ENCODE peak calls at places on chromosomes 4 and X, in six cellular contexts. D, L, C, K, Z and O are unnamed samples.

GRCh38 chrX:127207326-127207725 is 387.8 kb downstream of the PRR32 start:
- DNase-seq in Z (no peak), L (no peak), D (no peak), K (no peak), C (no peak), O (no peak)

GRCh38 chr4:14264437-14264836 is 636.9 kb upstream of the BOD1L1 start:
- DNase-seq in Z (peak), C (no peak), L (no peak), D (no peak), K (no peak), O (no peak)

GRCh38 chr4:87118826-87119225 is 101.6 kb downstream of the KLHL8 start:
- DNase-seq in C (no peak), K (no peak), Z (no peak), L (no peak), D (peak), O (no peak)

GRCh38 chr4:15847746-15848145 is 69.6 kb downstream of the CD38 start:
- DNase-seq in K (no peak), L (no peak), C (no peak), D (no peak), Z (no peak), O (no peak)

GRCh38 chrX:37686348-37686736 is 751 bp downstream of the XK start:
- DNase-seq in Z (no peak), C (no peak), K (no peak), L (no peak), D (no peak), O (no peak)

GRCh38 chrX:8913665-8914409 is 112.7 kb upstream of the FAM9A start:
- DNase-seq in L (no peak), C (no peak), D (peak), K (no peak), Z (no peak), O (no peak)

GRCh38 chr4:46389301-46389761 is 597 bp downstream of the GABRA2 start:
- DNase-seq in K (no peak), D (peak), C (no peak), L (peak), Z (no peak), O (no peak)

GRCh38 chrX:73765776-73766465 is 202.9 kb downstream of the CHIC1 start:
- DNase-seq in D (no peak), Z (no peak), K (no peak), C (no peak), L (peak), O (no peak)

GRCh38 chr4:153137168-153137567 is 67.1 kb upstream of the TRIM2 start:
- DNase-seq in D (peak), K (no peak), Z (peak), L (no peak), C (no peak), O (no peak)

GRCh38 chr4:6501171-6501570 is 28.8 kb upstream of the PPP2R2C start:
- DNase-seq in K (no peak), L (no peak), Z (no peak), C (no peak), D (no peak), O (no peak)

GRCh38 chr4:174358823-174359222 is 75.1 kb downstream of the CEP44 start:
- DNase-seq in L (no peak), Z (no peak), D (peak), C (no peak), K (no peak), O (peak)

GRCh38 chr4:15779336-15779735 is 1.2 kb downstream of the CD38 start:
- DNase-seq in L (no peak), Z (peak), C (no peak), D (peak), K (no peak), O (no peak)

GRCh38 chrX:46994096-46994495 is 81.9 kb downstream of the JADE3 start:
- DNase-seq in Z (no peak), C (no peak), L (no peak), D (peak), K (no peak), O (no peak)

GRCh38 chrX:80432863-80433262 is 12.6 kb downstream of the TENT5D start:
- DNase-seq in D (no peak), L (no peak), Z (peak), C (no peak), K (no peak), O (no peak)

GRCh38 chr4:112926826-112927225 is 122.6 kb upstream of the ANK2 start:
- DNase-seq in K (no peak), Z (no peak), L (no peak), D (no peak), C (no peak), O (no peak)

GRCh38 chr4:98626350-98626749 is 32.1 kb downstream of the TSPAN5 start:
- DNase-seq in K (no peak), Z (peak), L (no peak), C (no peak), D (peak), O (no peak)

GRCh38 chr4:4735870-4736269 is 123.6 kb upstream of the MSX1 start:
- DNase-seq in K (no peak), C (no peak), Z (no peak), L (no peak), D (peak), O (no peak)

GRCh38 chrX:10190367-10190766 is 33.6 kb downstream of the CLCN4 start:
- DNase-seq in L (peak), D (peak), K (no peak), Z (peak), C (no peak), O (no peak)

GRCh38 chr4:122914292-122914904 is 8.0 kb downstream of the NUDT6 start:
- DNase-seq in C (no peak), L (peak), D (peak), K (no peak), Z (no peak), O (no peak)

GRCh38 chr4:143701365-143701764 is 890 bp upstream of the FREM3 start:
- DNase-seq in D (no peak), K (no peak), L (no peak), C (no peak), Z (no peak), O (no peak)